ENCODE peak calls at places on chromosomes 11 and 22, in ten cellular contexts. One of them, this sample, is unnamed.

GRCh38 chr11:6693342-6694228 is 10.4 kb upstream of the MRPL17 start:
- DNase-seq in NCI-H774: no peak
- DNase-seq in AG04450: peak
- DNase-seq in stimulated activated naive CD4-positive, alpha-beta T cell: peak
- DNase-seq in activated naive CD4-positive, alpha-beta T cell: no peak
- DNase-seq in DND-41: no peak
- DNase-seq in NCI-H226: peak
- DNase-seq in AML-193: no peak
- DNase-seq in spleen: no peak
- DNase-seq in GM12892: no peak
- DNase-seq in this sample: no peak

GRCh38 chr11:62399172-62399867 is 19.5 kb upstream of the SCGB1A1 start:
- DNase-seq in AML-193: no peak
- DNase-seq in activated naive CD4-positive, alpha-beta T cell: no peak
- DNase-seq in DND-41: no peak
- DNase-seq in NCI-H226: peak
- DNase-seq in GM12892: no peak
- DNase-seq in AG04450: no peak
- DNase-seq in spleen: peak
- DNase-seq in stimulated activated naive CD4-positive, alpha-beta T cell: peak
- DNase-seq in NCI-H774: no peak
- DNase-seq in this sample: peak

GRCh38 chr11:62142043-62142375 is 18.2 kb downstream of the INCENP start:
- DNase-seq in stimulated activated naive CD4-positive, alpha-beta T cell: no peak
- DNase-seq in activated naive CD4-positive, alpha-beta T cell: no peak
- DNase-seq in GM12892: no peak
- DNase-seq in AML-193: no peak
- DNase-seq in NCI-H774: no peak
- DNase-seq in NCI-H226: no peak
- DNase-seq in DND-41: no peak
- DNase-seq in AG04450: no peak
- DNase-seq in spleen: peak
- DNase-seq in this sample: no peak

GRCh38 chr22:41768420-41768819 is 32.1 kb upstream of the CCDC134 start:
- DNase-seq in activated naive CD4-positive, alpha-beta T cell: no peak
- DNase-seq in NCI-H774: no peak
- DNase-seq in AML-193: peak
- DNase-seq in NCI-H226: peak
- DNase-seq in spleen: no peak
- DNase-seq in GM12892: no peak
- DNase-seq in DND-41: no peak
- DNase-seq in AG04450: no peak
- DNase-seq in stimulated activated naive CD4-positive, alpha-beta T cell: no peak
- DNase-seq in this sample: no peak

GRCh38 chr11:61972112-61972795 is 4.8 kb upstream of the FTH1 start:
- DNase-seq in AG04450: no peak
- DNase-seq in AML-193: no peak
- DNase-seq in GM12892: no peak
- DNase-seq in DND-41: no peak
- DNase-seq in activated naive CD4-positive, alpha-beta T cell: no peak
- DNase-seq in NCI-H226: no peak
- DNase-seq in stimulated activated naive CD4-positive, alpha-beta T cell: no peak
- DNase-seq in NCI-H774: no peak
- DNase-seq in spleen: no peak
- DNase-seq in this sample: no peak

GRCh38 chr22:43829448-43829821 is 17.3 kb upstream of the EFCAB6 start:
- DNase-seq in GM12892: no peak
- DNase-seq in activated naive CD4-positive, alpha-beta T cell: no peak
- DNase-seq in spleen: no peak
- DNase-seq in NCI-H774: no peak
- DNase-seq in NCI-H226: no peak
- DNase-seq in AG04450: no peak
- DNase-seq in DND-41: no peak
- DNase-seq in AML-193: no peak
- DNase-seq in stimulated activated naive CD4-positive, alpha-beta T cell: no peak
- DNase-seq in this sample: no peak

GRCh38 chr22:27223317-27224177 is 566.2 kb downstream of the MIAT start:
- DNase-seq in GM12892: no peak
- DNase-seq in spleen: peak
- DNase-seq in activated naive CD4-positive, alpha-beta T cell: no peak
- DNase-seq in DND-41: no peak
- DNase-seq in AML-193: no peak
- DNase-seq in AG04450: peak
- DNase-seq in NCI-H774: no peak
- DNase-seq in NCI-H226: peak
- DNase-seq in stimulated activated naive CD4-positive, alpha-beta T cell: no peak
- DNase-seq in this sample: no peak

GRCh38 chr11:108122166-108122628 is 830 bp downstream of the ACAT1 start:
- DNase-seq in NCI-H226: no peak
- DNase-seq in stimulated activated naive CD4-positive, alpha-beta T cell: no peak
- DNase-seq in AML-193: no peak
- DNase-seq in NCI-H774: peak
- DNase-seq in GM12892: no peak
- DNase-seq in AG04450: no peak
- DNase-seq in activated naive CD4-positive, alpha-beta T cell: no peak
- DNase-seq in spleen: no peak
- DNase-seq in DND-41: no peak
- DNase-seq in this sample: no peak

GRCh38 chr11:17387811-17388210 is 648 bp downstream of the KCNJ11 start:
- DNase-seq in NCI-H774: no peak
- DNase-seq in AML-193: no peak
- DNase-seq in DND-41: no peak
- DNase-seq in NCI-H226: no peak
- DNase-seq in spleen: peak
- DNase-seq in GM12892: no peak
- DNase-seq in activated naive CD4-positive, alpha-beta T cell: no peak
- DNase-seq in stimulated activated naive CD4-positive, alpha-beta T cell: no peak
- DNase-seq in AG04450: no peak
- DNase-seq in this sample: no peak

GRCh38 chr22:33350391-33350955 is 292.3 kb upstream of the SYN3 start:
- DNase-seq in AML-193: no peak
- DNase-seq in AG04450: no peak
- DNase-seq in DND-41: no peak
- DNase-seq in GM12892: no peak
- DNase-seq in spleen: no peak
- DNase-seq in stimulated activated naive CD4-positive, alpha-beta T cell: no peak
- DNase-seq in NCI-H226: peak
- DNase-seq in activated naive CD4-positive, alpha-beta T cell: no peak
- DNase-seq in NCI-H774: no peak
- DNase-seq in this sample: no peak

GRCh38 chr22:24482586-24482985 is 12.5 kb upstream of the UPB1 start:
- DNase-seq in stimulated activated naive CD4-positive, alpha-beta T cell: no peak
- DNase-seq in activated naive CD4-positive, alpha-beta T cell: no peak
- DNase-seq in DND-41: no peak
- DNase-seq in AG04450: no peak
- DNase-seq in AML-193: peak
- DNase-seq in NCI-H774: no peak
- DNase-seq in NCI-H226: peak
- DNase-seq in GM12892: no peak
- DNase-seq in spleen: no peak
- DNase-seq in this sample: no peak

GRCh38 chr11:119742263-119742861 is 13.4 kb upstream of the NECTIN1 start:
- DNase-seq in GM12892: no peak
- DNase-seq in NCI-H774: no peak
- DNase-seq in DND-41: no peak
- DNase-seq in AG04450: no peak
- DNase-seq in NCI-H226: no peak
- DNase-seq in activated naive CD4-positive, alpha-beta T cell: no peak
- DNase-seq in AML-193: no peak
- DNase-seq in spleen: peak
- DNase-seq in stimulated activated naive CD4-positive, alpha-beta T cell: peak
- DNase-seq in this sample: no peak

GRCh38 chr11:122198291-122198983 is 82.4 kb upstream of the BLID start:
- DNase-seq in stimulated activated naive CD4-positive, alpha-beta T cell: no peak
- DNase-seq in DND-41: no peak
- DNase-seq in AG04450: no peak
- DNase-seq in AML-193: no peak
- DNase-seq in NCI-H226: no peak
- DNase-seq in GM12892: no peak
- DNase-seq in NCI-H774: no peak
- DNase-seq in spleen: no peak
- DNase-seq in activated naive CD4-positive, alpha-beta T cell: no peak
- DNase-seq in this sample: no peak

GRCh38 chr22:29426476-29426875 is 11.9 kb upstream of the RFPL1 start:
- DNase-seq in activated naive CD4-positive, alpha-beta T cell: no peak
- DNase-seq in DND-41: no peak
- DNase-seq in stimulated activated naive CD4-positive, alpha-beta T cell: no peak
- DNase-seq in NCI-H774: no peak
- DNase-seq in AG04450: no peak
- DNase-seq in spleen: no peak
- DNase-seq in GM12892: no peak
- DNase-seq in NCI-H226: no peak
- DNase-seq in AML-193: no peak
- DNase-seq in this sample: no peak

GRCh38 chr11:60863550-60864521 is 3.5 kb upstream of the ZP1 start:
- DNase-seq in DND-41: no peak
- DNase-seq in stimulated activated naive CD4-positive, alpha-beta T cell: no peak
- DNase-seq in spleen: peak
- DNase-seq in AG04450: no peak
- DNase-seq in GM12892: no peak
- DNase-seq in AML-193: no peak
- DNase-seq in NCI-H774: no peak
- DNase-seq in NCI-H226: no peak
- DNase-seq in activated naive CD4-positive, alpha-beta T cell: no peak
- DNase-seq in this sample: no peak

GRCh38 chr22:19717691-19718254 is 3.5 kb downstream of the SEPTIN5 start:
- DNase-seq in GM12892: peak
- DNase-seq in AML-193: peak
- DNase-seq in DND-41: peak
- DNase-seq in stimulated activated naive CD4-positive, alpha-beta T cell: peak
- DNase-seq in NCI-H226: peak
- DNase-seq in activated naive CD4-positive, alpha-beta T cell: peak
- DNase-seq in spleen: peak
- DNase-seq in NCI-H774: peak
- DNase-seq in AG04450: peak
- DNase-seq in this sample: no peak

GRCh38 chr11:83156150-83156995 is 558 bp upstream of the PCF11 start:
- DNase-seq in GM12892: peak
- DNase-seq in activated naive CD4-positive, alpha-beta T cell: peak
- DNase-seq in NCI-H226: peak
- DNase-seq in DND-41: peak
- DNase-seq in stimulated activated naive CD4-positive, alpha-beta T cell: peak
- DNase-seq in AML-193: peak
- DNase-seq in spleen: peak
- DNase-seq in AG04450: peak
- DNase-seq in NCI-H774: peak
- DNase-seq in this sample: no peak